ENCODE peak calls at places on chromosomes 1 and 21, in ten cellular contexts. One of them, this sample, is unnamed.

GRCh38 chr1:234632225-234632624 is 22.2 kb upstream of the IRF2BP2 start:
- DNase-seq in occipital lobe: no peak
- DNase-seq in left lung: no peak
- DNase-seq in GM06990: no peak
- DNase-seq in osteoblast: no peak
- DNase-seq in stimulated activated CD4-positive, alpha-beta T cell treated with anti-CD3 and anti-CD28 coated beads, Interleukin-15, amount 100 ng/mL, for 1 hour: no peak
- DNase-seq in fibroblast of mammary gland: no peak
- DNase-seq in GM23338: no peak
- DNase-seq in transverse colon: no peak
- DNase-seq in activated naive CD4-positive, alpha-beta T cell treated with Interleukin-2 at 50 U/mL for 16 hours: no peak
- DNase-seq in this sample: no peak

GRCh38 chr21:44299085-44299457 is 782 bp upstream of the PFKL start:
- DNase-seq in occipital lobe: no peak
- DNase-seq in left lung: no peak
- DNase-seq in GM06990: no peak
- DNase-seq in osteoblast: no peak
- DNase-seq in stimulated activated CD4-positive, alpha-beta T cell treated with anti-CD3 and anti-CD28 coated beads, Interleukin-15, amount 100 ng/mL, for 1 hour: no peak
- DNase-seq in fibroblast of mammary gland: peak
- DNase-seq in GM23338: no peak
- DNase-seq in transverse colon: no peak
- DNase-seq in activated naive CD4-positive, alpha-beta T cell treated with Interleukin-2 at 50 U/mL for 16 hours: no peak
- DNase-seq in this sample: no peak

GRCh38 chr1:37360011-37360410 is 114.4 kb upstream of the ZC3H12A start:
- DNase-seq in occipital lobe: no peak
- DNase-seq in left lung: no peak
- DNase-seq in GM06990: no peak
- DNase-seq in osteoblast: no peak
- DNase-seq in stimulated activated CD4-positive, alpha-beta T cell treated with anti-CD3 and anti-CD28 coated beads, Interleukin-15, amount 100 ng/mL, for 1 hour: no peak
- DNase-seq in fibroblast of mammary gland: no peak
- DNase-seq in GM23338: no peak
- DNase-seq in transverse colon: no peak
- DNase-seq in activated naive CD4-positive, alpha-beta T cell treated with Interleukin-2 at 50 U/mL for 16 hours: no peak
- DNase-seq in this sample: no peak

GRCh38 chr1:119431836-119432235 is 16.9 kb downstream of the HSD3B2 start:
- DNase-seq in occipital lobe: no peak
- DNase-seq in left lung: no peak
- DNase-seq in GM06990: no peak
- DNase-seq in osteoblast: no peak
- DNase-seq in stimulated activated CD4-positive, alpha-beta T cell treated with anti-CD3 and anti-CD28 coated beads, Interleukin-15, amount 100 ng/mL, for 1 hour: no peak
- DNase-seq in fibroblast of mammary gland: no peak
- DNase-seq in GM23338: no peak
- DNase-seq in transverse colon: no peak
- DNase-seq in activated naive CD4-positive, alpha-beta T cell treated with Interleukin-2 at 50 U/mL for 16 hours: no peak
- DNase-seq in this sample: no peak

GRCh38 chr1:221397606-221398005 is 344.3 kb downstream of the DUSP10 start:
- DNase-seq in occipital lobe: no peak
- DNase-seq in left lung: no peak
- DNase-seq in GM06990: no peak
- DNase-seq in osteoblast: no peak
- DNase-seq in stimulated activated CD4-positive, alpha-beta T cell treated with anti-CD3 and anti-CD28 coated beads, Interleukin-15, amount 100 ng/mL, for 1 hour: no peak
- DNase-seq in fibroblast of mammary gland: no peak
- DNase-seq in GM23338: no peak
- DNase-seq in transverse colon: no peak
- DNase-seq in activated naive CD4-positive, alpha-beta T cell treated with Interleukin-2 at 50 U/mL for 16 hours: no peak
- DNase-seq in this sample: no peak

GRCh38 chr1:171901245-171901644 is 59.9 kb downstream of the DNM3 start:
- DNase-seq in occipital lobe: no peak
- DNase-seq in left lung: no peak
- DNase-seq in GM06990: no peak
- DNase-seq in osteoblast: no peak
- DNase-seq in stimulated activated CD4-positive, alpha-beta T cell treated with anti-CD3 and anti-CD28 coated beads, Interleukin-15, amount 100 ng/mL, for 1 hour: no peak
- DNase-seq in fibroblast of mammary gland: no peak
- DNase-seq in GM23338: no peak
- DNase-seq in transverse colon: no peak
- DNase-seq in activated naive CD4-positive, alpha-beta T cell treated with Interleukin-2 at 50 U/mL for 16 hours: no peak
- DNase-seq in this sample: no peak

GRCh38 chr1:175527773-175528172 is 215.6 kb downstream of the TNR start:
- DNase-seq in occipital lobe: no peak
- DNase-seq in left lung: no peak
- DNase-seq in GM06990: no peak
- DNase-seq in osteoblast: no peak
- DNase-seq in stimulated activated CD4-positive, alpha-beta T cell treated with anti-CD3 and anti-CD28 coated beads, Interleukin-15, amount 100 ng/mL, for 1 hour: no peak
- DNase-seq in fibroblast of mammary gland: no peak
- DNase-seq in GM23338: no peak
- DNase-seq in transverse colon: no peak
- DNase-seq in activated naive CD4-positive, alpha-beta T cell treated with Interleukin-2 at 50 U/mL for 16 hours: no peak
- DNase-seq in this sample: no peak

GRCh38 chr21:45579383-45580180 is 37.3 kb upstream of the SLC19A1 start:
- DNase-seq in occipital lobe: no peak
- DNase-seq in left lung: no peak
- DNase-seq in GM06990: no peak
- DNase-seq in osteoblast: no peak
- DNase-seq in stimulated activated CD4-positive, alpha-beta T cell treated with anti-CD3 and anti-CD28 coated beads, Interleukin-15, amount 100 ng/mL, for 1 hour: no peak
- DNase-seq in fibroblast of mammary gland: no peak
- DNase-seq in GM23338: no peak
- DNase-seq in transverse colon: peak
- DNase-seq in activated naive CD4-positive, alpha-beta T cell treated with Interleukin-2 at 50 U/mL for 16 hours: no peak
- DNase-seq in this sample: no peak

GRCh38 chr1:222555992-222556615 is 8.2 kb upstream of the HHIPL2 start:
- DNase-seq in occipital lobe: no peak
- DNase-seq in left lung: no peak
- DNase-seq in GM06990: no peak
- DNase-seq in osteoblast: no peak
- DNase-seq in stimulated activated CD4-positive, alpha-beta T cell treated with anti-CD3 and anti-CD28 coated beads, Interleukin-15, amount 100 ng/mL, for 1 hour: no peak
- DNase-seq in fibroblast of mammary gland: peak
- DNase-seq in GM23338: no peak
- DNase-seq in transverse colon: no peak
- DNase-seq in activated naive CD4-positive, alpha-beta T cell treated with Interleukin-2 at 50 U/mL for 16 hours: no peak
- DNase-seq in this sample: no peak

GRCh38 chr1:65421341-65422174 is 1.1 kb downstream of the LEPR start:
- DNase-seq in occipital lobe: no peak
- DNase-seq in left lung: no peak
- DNase-seq in GM06990: no peak
- DNase-seq in osteoblast: peak
- DNase-seq in stimulated activated CD4-positive, alpha-beta T cell treated with anti-CD3 and anti-CD28 coated beads, Interleukin-15, amount 100 ng/mL, for 1 hour: no peak
- DNase-seq in fibroblast of mammary gland: peak
- DNase-seq in GM23338: no peak
- DNase-seq in transverse colon: no peak
- DNase-seq in activated naive CD4-positive, alpha-beta T cell treated with Interleukin-2 at 50 U/mL for 16 hours: no peak
- DNase-seq in this sample: no peak

GRCh38 chr1:12064073-12064969 is 1.2 kb downstream of the TNFRSF8 start:
- DNase-seq in occipital lobe: no peak
- DNase-seq in left lung: peak
- DNase-seq in GM06990: no peak
- DNase-seq in osteoblast: peak
- DNase-seq in stimulated activated CD4-positive, alpha-beta T cell treated with anti-CD3 and anti-CD28 coated beads, Interleukin-15, amount 100 ng/mL, for 1 hour: no peak
- DNase-seq in fibroblast of mammary gland: no peak
- DNase-seq in GM23338: no peak
- DNase-seq in transverse colon: no peak
- DNase-seq in activated naive CD4-positive, alpha-beta T cell treated with Interleukin-2 at 50 U/mL for 16 hours: no peak
- DNase-seq in this sample: no peak

GRCh38 chr21:24375201-24375600 is 1232.1 kb downstream of the MRPL39 start:
- DNase-seq in occipital lobe: no peak
- DNase-seq in left lung: no peak
- DNase-seq in GM06990: no peak
- DNase-seq in osteoblast: no peak
- DNase-seq in stimulated activated CD4-positive, alpha-beta T cell treated with anti-CD3 and anti-CD28 coated beads, Interleukin-15, amount 100 ng/mL, for 1 hour: no peak
- DNase-seq in fibroblast of mammary gland: no peak
- DNase-seq in GM23338: peak
- DNase-seq in transverse colon: no peak
- DNase-seq in activated naive CD4-positive, alpha-beta T cell treated with Interleukin-2 at 50 U/mL for 16 hours: peak
- DNase-seq in this sample: no peak

GRCh38 chr1:54407201-54407956 is 1.2 kb upstream of the SSBP3 start:
- DNase-seq in occipital lobe: peak
- DNase-seq in left lung: no peak
- DNase-seq in GM06990: peak
- DNase-seq in osteoblast: peak
- DNase-seq in stimulated activated CD4-positive, alpha-beta T cell treated with anti-CD3 and anti-CD28 coated beads, Interleukin-15, amount 100 ng/mL, for 1 hour: no peak
- DNase-seq in fibroblast of mammary gland: peak
- DNase-seq in GM23338: peak
- DNase-seq in transverse colon: peak
- DNase-seq in activated naive CD4-positive, alpha-beta T cell treated with Interleukin-2 at 50 U/mL for 16 hours: peak
- DNase-seq in this sample: peak

GRCh38 chr1:82161651-82162238 is 361.0 kb downstream of the ADGRL2 start:
- DNase-seq in occipital lobe: no peak
- DNase-seq in left lung: no peak
- DNase-seq in GM06990: no peak
- DNase-seq in osteoblast: no peak
- DNase-seq in stimulated activated CD4-positive, alpha-beta T cell treated with anti-CD3 and anti-CD28 coated beads, Interleukin-15, amount 100 ng/mL, for 1 hour: no peak
- DNase-seq in fibroblast of mammary gland: peak
- DNase-seq in GM23338: no peak
- DNase-seq in transverse colon: peak
- DNase-seq in activated naive CD4-positive, alpha-beta T cell treated with Interleukin-2 at 50 U/mL for 16 hours: no peak
- DNase-seq in this sample: no peak

GRCh38 chr1:178819123-178819522 is 51.8 kb downstream of the ANGPTL1 start:
- DNase-seq in occipital lobe: no peak
- DNase-seq in left lung: no peak
- DNase-seq in GM06990: no peak
- DNase-seq in osteoblast: no peak
- DNase-seq in stimulated activated CD4-positive, alpha-beta T cell treated with anti-CD3 and anti-CD28 coated beads, Interleukin-15, amount 100 ng/mL, for 1 hour: no peak
- DNase-seq in fibroblast of mammary gland: no peak
- DNase-seq in GM23338: peak
- DNase-seq in transverse colon: no peak
- DNase-seq in activated naive CD4-positive, alpha-beta T cell treated with Interleukin-2 at 50 U/mL for 16 hours: no peak
- DNase-seq in this sample: no peak

GRCh38 chr1:238562376-238562775 is 671.7 kb upstream of the ZP4 start:
- DNase-seq in occipital lobe: no peak
- DNase-seq in left lung: no peak
- DNase-seq in GM06990: no peak
- DNase-seq in osteoblast: no peak
- DNase-seq in stimulated activated CD4-positive, alpha-beta T cell treated with anti-CD3 and anti-CD28 coated beads, Interleukin-15, amount 100 ng/mL, for 1 hour: no peak
- DNase-seq in fibroblast of mammary gland: peak
- DNase-seq in GM23338: no peak
- DNase-seq in transverse colon: no peak
- DNase-seq in activated naive CD4-positive, alpha-beta T cell treated with Interleukin-2 at 50 U/mL for 16 hours: no peak
- DNase-seq in this sample: no peak

GRCh38 chr21:43659136-43660000 is at the start of the genes HSF2BP and RRP1B:
- DNase-seq in occipital lobe: peak
- DNase-seq in left lung: peak
- DNase-seq in GM06990: peak
- DNase-seq in osteoblast: peak
- DNase-seq in stimulated activated CD4-positive, alpha-beta T cell treated with anti-CD3 and anti-CD28 coated beads, Interleukin-15, amount 100 ng/mL, for 1 hour: peak
- DNase-seq in fibroblast of mammary gland: peak
- DNase-seq in GM23338: peak
- DNase-seq in transverse colon: peak
- DNase-seq in activated naive CD4-positive, alpha-beta T cell treated with Interleukin-2 at 50 U/mL for 16 hours: peak
- DNase-seq in this sample: peak

GRCh38 chr1:79460773-79461436 is 454.4 kb upstream of the ADGRL4 start:
- DNase-seq in occipital lobe: no peak
- DNase-seq in left lung: no peak
- DNase-seq in GM06990: peak
- DNase-seq in osteoblast: no peak
- DNase-seq in stimulated activated CD4-positive, alpha-beta T cell treated with anti-CD3 and anti-CD28 coated beads, Interleukin-15, amount 100 ng/mL, for 1 hour: no peak
- DNase-seq in fibroblast of mammary gland: no peak
- DNase-seq in GM23338: no peak
- DNase-seq in transverse colon: no peak
- DNase-seq in activated naive CD4-positive, alpha-beta T cell treated with Interleukin-2 at 50 U/mL for 16 hours: no peak
- DNase-seq in this sample: no peak

GRCh38 chr1:209692745-209693504 is 11.7 kb upstream of the HSD11B1 start:
- DNase-seq in occipital lobe: peak
- DNase-seq in left lung: peak
- DNase-seq in GM06990: no peak
- DNase-seq in osteoblast: peak
- DNase-seq in stimulated activated CD4-positive, alpha-beta T cell treated with anti-CD3 and anti-CD28 coated beads, Interleukin-15, amount 100 ng/mL, for 1 hour: peak
- DNase-seq in fibroblast of mammary gland: peak
- DNase-seq in GM23338: peak
- DNase-seq in transverse colon: peak
- DNase-seq in activated naive CD4-positive, alpha-beta T cell treated with Interleukin-2 at 50 U/mL for 16 hours: peak
- DNase-seq in this sample: no peak

GRCh38 chr21:18725653-18726052 is 322.1 kb upstream of the TMPRSS15 start:
- DNase-seq in occipital lobe: no peak
- DNase-seq in left lung: no peak
- DNase-seq in GM06990: no peak
- DNase-seq in osteoblast: no peak
- DNase-seq in stimulated activated CD4-positive, alpha-beta T cell treated with anti-CD3 and anti-CD28 coated beads, Interleukin-15, amount 100 ng/mL, for 1 hour: no peak
- DNase-seq in fibroblast of mammary gland: no peak
- DNase-seq in GM23338: peak
- DNase-seq in transverse colon: no peak
- DNase-seq in activated naive CD4-positive, alpha-beta T cell treated with Interleukin-2 at 50 U/mL for 16 hours: no peak
- DNase-seq in this sample: no peak